ENCODE peak calls at places on chromosomes 4 and X, in seven cellular contexts. G is right lobe of liver; J is CD4-positive, alpha-beta T cell; U is lung; X is cardiac muscle cell; H is endodermal cell; D is AG04450. R is an unnamed sample.
A peak's percentile ranks its signal among the peaks of the same experiment; 100 is the strongest.

GRCh38 chr4:77336411-77337142 is 179.6 kb downstream of the CCNG2 start:
- DNase-seq in G (no peak), J (no peak), U (no peak), X (no peak), H (no peak), D (no peak), R (no peak)

GRCh38 chr4:113042502-113042901 is 7.0 kb upstream of the ANK2 start:
- DNase-seq in G (no peak), J (no peak), U (no peak), X (no peak), H (no peak), D (no peak), R (no peak)

GRCh38 chr4:81724925-81725329 is 253.2 kb upstream of the RASGEF1B start:
- DNase-seq in G (peak; percentile 66), J (peak; percentile 8), U (peak; percentile 55), X (peak; percentile 18), H (peak; percentile 79), D (no peak), R (no peak)

GRCh38 chr4:115562506-115562905 is 449.1 kb upstream of the NDST4 start:
- DNase-seq in G (no peak), J (no peak), U (no peak), X (no peak), H (peak; percentile 41), D (no peak), R (no peak)

GRCh38 chrX:632391-633042 is 1.9 kb downstream of the SHOX start:
- DNase-seq in G (no peak), J (no peak), U (no peak), X (no peak), H (peak; percentile 73), D (no peak), R (no peak)

GRCh38 chrX:151391722-151392121 is 5.3 kb upstream of the VMA21 start:
- DNase-seq in G (no peak), J (no peak), U (no peak), X (no peak), H (peak; percentile 60), D (no peak), R (no peak)

GRCh38 chr4:52914051-52914605 is 52.0 kb downstream of the RASL11B start:
- DNase-seq in G (no peak), J (no peak), U (no peak), X (peak; percentile 85), H (no peak), D (no peak), R (no peak)

GRCh38 chrX:24528605-24529004 is 63.5 kb downstream of the PDK3 start:
- DNase-seq in G (no peak), J (no peak), U (no peak), X (no peak), H (no peak), D (no peak), R (no peak)

GRCh38 chr4:86594559-86595425 is 677 bp downstream of the PTPN13 start:
- DNase-seq in G (no peak), J (peak; percentile 1), U (peak; percentile 37), X (peak; percentile 84), H (peak; percentile 72), D (peak; percentile 47), R (peak; percentile 67)

GRCh38 chrX:105870465-105870864 is 48.1 kb downstream of the NRK start:
- DNase-seq in G (no peak), J (no peak), U (no peak), X (no peak), H (no peak), D (no peak), R (no peak)

GRCh38 chrX:38898261-38898660 is 97.0 kb downstream of the MID1IP1 start:
- DNase-seq in G (no peak), J (no peak), U (no peak), X (no peak), H (no peak), D (no peak), R (no peak)

GRCh38 chrX:40154853-40155616 is 57.3 kb upstream of the BCOR start:
- DNase-seq in G (peak; percentile 90), J (no peak), U (no peak), X (peak; percentile 75), H (peak; percentile 89), D (no peak), R (peak; percentile 78)

GRCh38 chr4:38531126-38531737 is 132.8 kb upstream of the KLF3 start:
- DNase-seq in G (no peak), J (no peak), U (no peak), X (peak; percentile 41), H (no peak), D (peak; percentile 4), R (no peak)

GRCh38 chrX:30150196-30150895 is 65.0 kb upstream of the MAGEB2 start:
- DNase-seq in G (no peak), J (no peak), U (no peak), X (no peak), H (no peak), D (no peak), R (no peak)

GRCh38 chr4:36081185-36081584 is 163.1 kb downstream of the ARAP2 start:
- DNase-seq in G (no peak), J (no peak), U (no peak), X (no peak), H (no peak), D (no peak), R (no peak)

GRCh38 chr4:86685401-86685800 is 91.3 kb downstream of the PTPN13 start:
- DNase-seq in G (no peak), J (no peak), U (no peak), X (peak; percentile 84), H (no peak), D (no peak), R (no peak)

GRCh38 chr4:108036252-108036651 is 46.6 kb downstream of the HADH start:
- DNase-seq in G (no peak), J (peak; percentile 66), U (no peak), X (no peak), H (no peak), D (no peak), R (no peak)

GRCh38 chr4:31929676-31930075 is 1209.5 kb downstream of the PCDH7 start:
- DNase-seq in G (no peak), J (no peak), U (no peak), X (no peak), H (no peak), D (no peak), R (no peak)

GRCh38 chr4:173505924-173506779 is 23.9 kb downstream of the HAND2 start:
- DNase-seq in G (no peak), J (peak; percentile 19), U (no peak), X (peak; percentile 77), H (peak; percentile 92), D (no peak), R (peak; percentile 16)

GRCh38 chr4:7539659-7540058 is 104.9 kb upstream of the PSAPL1 start:
- DNase-seq in G (no peak), J (no peak), U (no peak), X (no peak), H (peak; percentile 90), D (no peak), R (peak; percentile 2)

GRCh38 chr4:122450847-122451246 is 5.7 kb downstream of the IL2 start:
- DNase-seq in G (no peak), J (no peak), U (no peak), X (peak; percentile 19), H (peak; percentile 86), D (no peak), R (peak; percentile 24)

GRCh38 chrX:125651426-125651825 is 331.8 kb downstream of the TEX13C start:
- DNase-seq in G (no peak), J (no peak), U (no peak), X (no peak), H (no peak), D (no peak), R (no peak)

GRCh38 chr4:148288448-148288847 is 153.8 kb downstream of the NR3C2 start:
- DNase-seq in G (no peak), J (no peak), U (no peak), X (no peak), H (no peak), D (no peak), R (no peak)

GRCh38 chr4:7744131-7744804 is 195.4 kb downstream of the AFAP1 start:
- DNase-seq in G (no peak), J (no peak), U (no peak), X (no peak), H (no peak), D (no peak), R (no peak)

GRCh38 chr4:13701937-13702446 is 74.5 kb upstream of the BOD1L1 start:
- DNase-seq in G (no peak), J (no peak), U (no peak), X (peak; percentile 41), H (no peak), D (no peak), R (no peak)

GRCh38 chr4:1398686-1399507 is 7.3 kb downstream of the NKX1-1 start:
- DNase-seq in G (peak; percentile 34), J (no peak), U (no peak), X (no peak), H (no peak), D (no peak), R (no peak)

GRCh38 chr4:55758570-55758969 is 61.0 kb upstream of the EXOC1L start:
- DNase-seq in G (no peak), J (no peak), U (no peak), X (peak; percentile 32), H (no peak), D (no peak), R (no peak)

GRCh38 chr4:10061650-10062415 is 40.5 kb upstream of the SLC2A9 start:
- DNase-seq in G (no peak), J (no peak), U (no peak), X (no peak), H (no peak), D (no peak), R (no peak)

GRCh38 chr4:64882311-64883086 is 473.2 kb upstream of the TECRL start:
- DNase-seq in G (no peak), J (no peak), U (no peak), X (no peak), H (no peak), D (no peak), R (no peak)

GRCh38 chr4:2630556-2631273 is 94.3 kb downstream of the FAM193A start:
- DNase-seq in G (peak; percentile 36), J (no peak), U (no peak), X (no peak), H (peak; percentile 60), D (no peak), R (no peak)

GRCh38 chr4:95155759-95156451 is 392.9 kb downstream of the UNC5C start:
- DNase-seq in G (no peak), J (no peak), U (no peak), X (peak; percentile 69), H (no peak), D (no peak), R (no peak)
- H3K27me3 ChIP-seq in G (no peaks in the 10 kb centered on the region), J (no peaks in the 10 kb centered on the region), U (no peaks in the 10 kb centered on the region), X (no peaks in the 10 kb centered on the region), H (no peaks in the 10 kb centered on the region), D (peaks cover 3% of the 10 kb centered on the region), R (no peaks in the 10 kb centered on the region)

GRCh38 chr4:186715077-186715476 is 8.6 kb downstream of the FAT1 start:
- DNase-seq in G (no peak), J (no peak), U (no peak), X (no peak), H (no peak), D (no peak), R (no peak)
- H3K27me3 ChIP-seq in G (no peaks in the 10 kb centered on the region), J (no peaks in the 10 kb centered on the region), U (no peaks in the 10 kb centered on the region), X (no peaks in the 10 kb centered on the region), H (no peaks in the 10 kb centered on the region), D (no peaks in the 10 kb centered on the region), R (no peaks in the 10 kb centered on the region)

GRCh38 chrX:85897376-85898110 is 149.8 kb downstream of the CHM start:
- DNase-seq in G (no peak), J (no peak), U (no peak), X (no peak), H (no peak), D (no peak), R (no peak)
- H3K27me3 ChIP-seq in G (no peaks in the 10 kb centered on the region), J (no peaks in the 10 kb centered on the region), U (no peaks in the 10 kb centered on the region), X (no peaks in the 10 kb centered on the region), H (no peaks in the 10 kb centered on the region), D (no peaks in the 10 kb centered on the region), R (no peaks in the 10 kb centered on the region)

GRCh38 chr4:181685461-181685860 is 557.7 kb upstream of the TENM3 start:
- DNase-seq in G (no peak), J (no peak), U (no peak), X (no peak), H (no peak), D (no peak), R (no peak)
- H3K27me3 ChIP-seq in G (no peaks in the 10 kb centered on the region), J (no peaks in the 10 kb centered on the region), U (no peaks in the 10 kb centered on the region), X (no peaks in the 10 kb centered on the region), H (no peaks in the 10 kb centered on the region), D (no peaks in the 10 kb centered on the region), R (no peaks in the 10 kb centered on the region)